ENCODE peak calls at places on chromosome 18, in eight cellular contexts. G, V, L, H, K, I, B and Z are unnamed samples. For H3K4me1, the result is how much of the 10 kb centered on the place peaks cover.

GRCh38 chr18:27017901-27018500 is 152.5 kb upstream of the AQP4 start:
- DNase-seq in K (no peak), V (no peak), B (no peak), H (no peak), L (peak), G (no peak), I (no peak), Z (no peak)

GRCh38 chr18:35438480-35439234 is 59.1 kb downstream of the INO80C start:
- DNase-seq in B (no peak), V (no peak), G (no peak), L (peak), H (no peak), I (no peak), K (no peak), Z (no peak)

GRCh38 chr18:34990571-34990970 is 50.6 kb upstream of the MAPRE2 start:
- DNase-seq in G (peak), B (no peak), I (no peak), L (peak), H (no peak), V (no peak), K (no peak), Z (no peak)

GRCh38 chr18:11005528-11005927 is 143.8 kb downstream of the PIEZO2 start:
- DNase-seq in H (no peak), L (peak), I (peak), B (no peak), K (no peak), G (no peak), V (no peak), Z (no peak)

GRCh38 chr18:79982736-79983135 is 5.6 kb downstream of the TXNL4A start:
- DNase-seq in G (no peak), K (no peak), H (no peak), V (peak), I (no peak), L (peak), B (no peak), Z (no peak)

GRCh38 chr18:68847219-68847860 is 49.5 kb downstream of the CCDC102B start:
- DNase-seq in L (peak), G (no peak), B (no peak), V (no peak), K (no peak), I (no peak), H (no peak), Z (no peak)

GRCh38 chr18:50507120-50507590 is 52.7 kb upstream of the MAPK4 start:
- DNase-seq in K (no peak), H (no peak), V (peak), B (no peak), G (peak), I (no peak), L (peak), Z (no peak)

GRCh38 chr18:49359732-49360444 is 100.6 kb downstream of the DYM start:
- DNase-seq in H (no peak), B (no peak), K (no peak), G (no peak), L (peak), I (no peak), V (no peak), Z (no peak)

GRCh38 chr18:69636529-69637301 is 236.0 kb downstream of the DOK6 start:
- DNase-seq in K (no peak), H (peak), L (no peak), G (no peak), I (no peak), B (no peak), V (no peak), Z (no peak)

GRCh38 chr18:42274488-42275137 is 319.6 kb downstream of the PIK3C3 start:
- DNase-seq in H (no peak), G (no peak), K (no peak), L (peak), I (no peak), V (no peak), B (no peak), Z (no peak)

GRCh38 chr18:50947899-50948298 is 19.9 kb upstream of the ELAC1 start:
- DNase-seq in B (no peak), H (no peak), G (no peak), L (peak), K (no peak), I (no peak), V (no peak), Z (no peak)

GRCh38 chr18:39627936-39628335 is 2062.3 kb upstream of the CELF4 start:
- DNase-seq in V (no peak), B (no peak), G (no peak), I (no peak), H (no peak), K (no peak), L (no peak), Z (no peak)

GRCh38 chr18:12307251-12307736 is 747 bp upstream of the TUBB6 start:
- DNase-seq in G (peak), H (no peak), V (no peak), B (peak), K (peak), I (peak), L (peak), Z (peak)

GRCh38 chr18:67651438-67651837 is 134.9 kb upstream of the DSEL start:
- DNase-seq in G (no peak), K (no peak), B (no peak), H (no peak), L (peak), I (no peak), V (no peak), Z (no peak)

GRCh38 chr18:27298215-27298804 is 113.2 kb upstream of the CHST9 start:
- DNase-seq in I (no peak), V (no peak), K (no peak), G (no peak), B (no peak), H (no peak), L (no peak), Z (no peak)

GRCh38 chr18:32093106-32093511 is 1.4 kb downstream of the RNF138 start:
- DNase-seq in I (peak), V (peak), G (peak), B (peak), L (peak), H (peak), K (peak), Z (peak)

GRCh38 chr18:32096936-32097335 is 5.3 kb downstream of the RNF138 start:
- DNase-seq in G (no peak), V (no peak), H (no peak), K (no peak), I (no peak), L (no peak), B (no peak), Z (no peak)

GRCh38 chr18:32095571-32096229 is 4.0 kb downstream of the RNF138 start:
- DNase-seq in L (no peak), K (no peak), H (no peak), G (no peak), B (no peak), I (no peak), V (no peak), Z (no peak)

GRCh38 chr18:32093523-32093922 is 1.8 kb downstream of the RNF138 start:
- DNase-seq in H (no peak), I (peak), B (no peak), G (no peak), L (no peak), V (peak), K (no peak), Z (no peak)

GRCh38 chr18:32095156-32095555 is 3.5 kb downstream of the RNF138 start:
- DNase-seq in I (no peak), V (no peak), H (no peak), L (no peak), G (no peak), K (no peak), B (no peak), Z (no peak)
- H3K4me1 ChIP-seq in I (under half), V (under half), H (half or more), L (under half), G (under half), K (under half), B (half or more), Z (under half)

GRCh38 chr18:75612491-75612890 is 185.0 kb upstream of the SMIM21 start:
- DNase-seq in K (no peak), H (no peak), V (no peak), I (no peak), B (no peak), L (no peak), G (no peak), Z (no peak)

GRCh38 chr18:75607701-75608100 is 180.2 kb upstream of the SMIM21 start:
- DNase-seq in B (no peak), K (no peak), I (no peak), G (no peak), L (no peak), H (no peak), V (no peak), Z (no peak)
- H3K27ac ChIP-seq in B (no peak), K (no peak), I (no peak), G (no peak), L (no peak), H (no peak), V (no peak), Z (no peak)

DNA sequence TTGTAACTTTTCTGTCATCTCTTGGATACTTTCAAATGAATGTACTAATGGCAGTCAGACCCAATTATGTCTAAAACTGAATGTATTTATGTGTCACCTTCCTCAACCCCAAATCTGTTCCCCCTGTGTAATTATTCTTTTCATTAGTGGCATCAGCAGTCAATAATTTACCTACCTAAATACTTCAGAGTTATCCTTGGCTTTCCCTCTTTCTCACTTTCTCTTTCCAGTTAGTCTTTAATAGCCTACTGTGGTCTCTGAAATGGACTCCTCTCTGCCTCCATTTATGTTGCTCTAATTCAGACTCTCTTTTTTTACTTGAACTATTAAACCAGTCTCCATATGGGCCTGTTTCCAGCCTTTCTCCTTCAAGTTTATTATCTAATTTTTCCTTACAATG is 21.0 kb downstream of the C18orf63 start:
- DNase-seq in K (no peak), V (no peak), I (no peak), G (no peak), L (no peak), B (no peak), H (no peak), Z (no peak)
- H3K4me1 ChIP-seq in K (under half), V (under half), I (under half), G (under half), L (under half), B (under half), H (under half), Z (under half)

DNA sequence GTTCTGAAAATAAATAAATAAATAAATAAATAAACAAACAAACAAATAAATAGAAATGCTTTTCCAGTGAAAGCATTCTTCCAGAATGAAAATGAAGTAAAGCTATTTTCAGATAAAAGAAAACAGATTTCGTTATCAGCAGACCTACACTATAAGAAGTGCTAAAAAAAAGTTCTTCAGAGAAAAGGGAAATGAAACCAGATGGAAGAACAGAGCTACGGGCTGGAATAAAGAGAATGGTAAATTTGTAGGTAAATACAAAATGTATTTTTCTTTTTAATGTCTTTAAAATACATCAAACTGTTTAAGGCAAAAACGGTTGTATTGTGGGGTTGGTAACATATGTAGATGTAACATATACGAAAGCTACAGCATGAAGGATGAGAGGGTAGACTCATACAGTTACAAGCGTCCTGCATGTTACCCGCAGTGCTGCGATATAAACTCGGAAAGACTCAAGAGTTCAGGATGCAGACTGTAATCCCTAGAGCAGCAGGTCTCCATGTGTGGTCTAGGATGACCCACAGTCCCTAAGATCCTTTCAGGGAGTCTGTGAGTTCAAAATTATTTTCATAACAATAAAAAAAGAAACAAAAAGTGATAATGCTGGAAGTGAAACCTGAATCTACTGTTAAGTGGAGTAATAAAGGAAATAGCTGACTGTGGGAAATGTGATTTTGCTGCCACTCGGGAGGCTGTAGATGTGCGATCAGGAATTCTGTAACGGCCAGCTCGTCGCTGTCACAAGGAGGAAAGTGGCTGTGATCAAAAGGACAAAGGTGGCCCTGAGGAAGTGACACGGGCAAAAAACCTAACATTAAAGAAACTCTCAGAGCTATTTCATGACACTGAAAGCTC is 5.3 kb upstream of the RAB12 start:
- DNase-seq in I (no peak), G (no peak), L (no peak), H (no peak), B (no peak), K (no peak), V (no peak), Z (no peak)
- H3K27ac ChIP-seq in I (no peak), G (no peak), L (no peak), H (no peak), B (no peak), K (no peak), V (no peak), Z (no peak)